ENCODE peak calls at places on chromosomes 11 and 22, in five cellular contexts. Q is spleen, Y is left ventricle myocardium inferior, P is body of pancreas, M is mammary epithelial cell. O is an unnamed sample.

GRCh38 chr11:1908579-1908978 is 10.9 kb upstream of the TNNT3 start:
- DNase-seq in Q (no peak), M (no peak), P (no peak), Y (no peak), O (peak; percentile 83)

GRCh38 chr11:126115253-126115540 is 52.5 kb upstream of the CDON start:
- DNase-seq in Y (peak; percentile 81), M (no peak), Q (no peak), P (peak; percentile 73), O (peak; percentile 30)

GRCh38 chr11:64130618-64131017 is 35.3 kb downstream of the MACROD1 start:
- DNase-seq in M (no peak), Q (no peak), P (peak; percentile 37), Y (no peak), O (no peak)

GRCh38 chr22:17116931-17117330 is 4.2 kb downstream of the TMEM121B start:
- DNase-seq in Y (no peak), Q (peak; percentile 33), M (no peak), P (no peak), O (no peak)

GRCh38 chr22:26671317-26672059 is 14.1 kb downstream of the MIAT start:
- DNase-seq in Q (peak; percentile 93), M (peak; percentile 78), Y (no peak), P (peak; percentile 37), O (no peak)

GRCh38 chr11:2309251-2310072 is 7.6 kb downstream of the TSPAN32 start:
- DNase-seq in Q (no peak), M (no peak), P (no peak), Y (no peak), O (no peak)

GRCh38 chr11:112016088-112016764 is 9.0 kb upstream of the DLAT start:
- DNase-seq in P (peak; percentile 46), Y (no peak), M (no peak), Q (no peak), O (peak; percentile 48)

GRCh38 chr22:24040946-24041345 is 29.8 kb downstream of the CABIN1 start:
- DNase-seq in P (no peak), M (no peak), Y (no peak), Q (no peak), O (no peak)

GRCh38 chr11:120756931-120757330 is 245.4 kb downstream of the GRIK4 start:
- DNase-seq in P (no peak), M (no peak), Y (no peak), Q (no peak), O (no peak)

GRCh38 chr11:859394-860131 is 16.9 kb downstream of the TSPAN4 start:
- DNase-seq in M (peak; percentile 67), Y (peak; percentile 81), Q (no peak), P (peak; percentile 86), O (peak; percentile 89)

GRCh38 chr11:46383404-46383758 is 1.9 kb downstream of the MDK start:
- DNase-seq in P (no peak), Q (peak; percentile 62), M (no peak), Y (no peak), O (no peak)

GRCh38 chr11:44964526-44965209 is 14.0 kb upstream of the TP53I11 start:
- DNase-seq in P (no peak), Y (no peak), M (no peak), Q (no peak), O (no peak)

GRCh38 chr11:134120143-134120850 is 51.4 kb downstream of the JAM3 start:
- DNase-seq in M (peak; percentile 85), P (peak; percentile 13), Q (no peak), Y (peak; percentile 53), O (peak; percentile 93)

GRCh38 chr22:29259253-29259899 is 8.4 kb downstream of the RHBDD3 start:
- DNase-seq in P (no peak), Y (no peak), M (no peak), Q (no peak), O (no peak)

GRCh38 chr11:65428578-65429068 is 6.0 kb downstream of the NEAT1 start:
- DNase-seq in Y (no peak), Q (peak; percentile 74), P (peak; percentile 70), M (no peak), O (no peak)

GRCh38 chr22:45329536-45329936 is 19.8 kb downstream of the FAM118A start:
- DNase-seq in Y (peak; percentile 82), P (peak; percentile 60), Q (no peak), M (no peak), O (no peak)

GRCh38 chr11:34356918-34357645 is 728 bp downstream of the ABTB2 start:
- DNase-seq in M (peak; percentile 71), Y (peak; percentile 56), Q (peak; percentile 93), P (peak; percentile 75), O (peak; percentile 67)

GRCh38 chr11:68215087-68215445 is 2.0 kb upstream of the KMT5B start:
- DNase-seq in M (no peak), P (no peak), Y (no peak), Q (no peak), O (no peak)

GRCh38 chr11:12274056-12274455 is 103.3 kb upstream of the PARVA start:
- DNase-seq in M (no peak), P (peak; percentile 81), Q (no peak), Y (no peak), O (no peak)

GRCh38 chr22:46105494-46106278 is 44.6 kb upstream of the PPARA start:
- DNase-seq in Y (peak; percentile 46), M (peak; percentile 96), P (peak; percentile 77), Q (no peak), O (peak; percentile 46)

GRCh38 chr11:44761546-44761961 is 34.8 kb downstream of the TSPAN18 start:
- DNase-seq in M (no peak), P (no peak), Y (no peak), Q (no peak), O (no peak)

GRCh38 chr11:65609236-65609635 is 4.8 kb downstream of the MAP3K11 start:
- DNase-seq in M (no peak), P (no peak), Q (no peak), Y (no peak), O (peak; percentile 37)

GRCh38 chr11:119795231-119795630 is 66.2 kb upstream of the NECTIN1 start:
- DNase-seq in P (no peak), Y (no peak), Q (peak; percentile 50), M (peak; percentile 46), O (peak; percentile 29)

GRCh38 chr11:80297808-80298460 is 857.1 kb upstream of the TENM4 start:
- DNase-seq in M (peak; percentile 67), P (no peak), Y (no peak), Q (no peak), O (peak; percentile 2)

GRCh38 chr11:1226226-1226961 is 3.5 kb downstream of the MUC5B start:
- DNase-seq in M (no peak), Y (peak; percentile 11), Q (peak; percentile 76), P (peak; percentile 5), O (no peak)

GRCh38 chr11:113923572-113923971 is 19.0 kb downstream of the HTR3B start:
- DNase-seq in Y (no peak), Q (no peak), M (no peak), P (no peak), O (no peak)

GRCh38 chr11:93407777-93408401 is 77.3 kb downstream of the DEUP1 start:
- DNase-seq in Q (no peak), M (peak; percentile 26), Y (no peak), P (no peak), O (peak; percentile 22)

GRCh38 chr11:110759972-110760381 is 47.7 kb upstream of the ARHGAP20 start:
- DNase-seq in M (no peak), Y (no peak), P (no peak), Q (no peak), O (peak; percentile 73)

GRCh38 chr11:6269994-6270393 is 10.4 kb downstream of the CCKBR start:
- DNase-seq in M (no peak), Y (no peak), P (no peak), Q (peak; percentile 79), O (no peak)

GRCh38 chr22:29700949-29701927 is 18.6 kb upstream of the CABP7 start:
- DNase-seq in Y (no peak), Q (no peak), P (peak; percentile 49), M (no peak), O (peak; percentile 25)

GRCh38 chr11:32968541-32968940 is 47.1 kb upstream of the DEPDC7 start:
- DNase-seq in P (no peak), Q (no peak), Y (no peak), M (no peak), O (no peak)
- H3K4me3 ChIP-seq in P (no peak overlapping the region), Q (no peak overlapping the region), Y (no peak overlapping the region), M (no peak overlapping the region), O (no peak overlapping the region)

GRCh38 chr22:32951081-32951806 is 106.9 kb downstream of the SYN3 start:
- DNase-seq in P (no peak), Y (no peak), M (no peak), Q (no peak), O (peak; percentile 44)
- TF ChIP-seq CTCF in P (no peak), Y (no peak), M (no peak), Q (no peak), O (peak; percentile 19)

GRCh38 chr11:130448416-130449068 is at the start of gene ADAMTS15:
- DNase-seq in Y (peak; percentile 91), M (peak; percentile 85), Q (no peak), P (peak; percentile 76), O (peak; percentile 90)
- H3K4me3 ChIP-seq in Y (peak within 1 kb of the TSS; percentile 91), M (peak within 1 kb of the TSS; percentile 53), Q (peak within 1 kb of the TSS; percentile 42), P (no peak within 1 kb of the TSS), O (peak within 1 kb of the TSS; percentile 70)

GRCh38 chr11:115984228-115984627 is 480.0 kb upstream of the CADM1 start:
- DNase-seq in P (no peak), Q (no peak), Y (no peak), M (no peak), O (no peak)

GRCh38 chr11:115993613-115994012 is 489.4 kb upstream of the CADM1 start:
- DNase-seq in Y (no peak), P (no peak), M (no peak), Q (no peak), O (no peak)

GRCh38 chr11:115985896-115986295 is 481.7 kb upstream of the CADM1 start:
- DNase-seq in P (no peak), Y (no peak), Q (no peak), M (peak; percentile 9), O (no peak)

DNA sequence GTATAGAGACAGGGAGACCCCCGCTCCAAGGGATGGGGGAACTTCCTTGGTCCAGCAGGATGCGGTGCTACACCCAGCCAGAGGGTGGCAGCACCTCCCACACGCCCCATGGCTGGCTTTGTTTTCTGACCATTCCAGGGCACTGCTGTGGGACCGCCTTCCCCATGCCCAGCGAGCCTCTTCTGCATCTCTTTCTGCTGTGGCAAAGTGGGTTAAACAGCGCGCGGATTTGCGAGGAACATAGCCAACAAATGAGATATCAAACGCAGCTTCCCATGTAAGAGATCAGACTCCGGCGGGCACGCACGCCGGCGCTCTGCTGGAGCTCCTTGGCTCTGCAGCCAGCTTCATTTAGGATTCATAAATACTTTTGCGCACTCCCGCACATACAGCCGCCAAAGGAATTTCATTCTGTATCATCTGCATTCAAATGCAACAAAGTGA is 485.8 kb upstream of the CADM1 start:
- DNase-seq in M (no peak), Y (no peak), Q (peak; percentile 74), P (peak; percentile 23), O (no peak)
- TF ChIP-seq CTCF in M (peak; percentile 54), Y (peak; percentile 82), Q (no peak), P (peak; percentile 36), O (peak; percentile 20)

GRCh38 chr22:50298937-50299656 is 8.3 kb downstream of the PLXNB2 start:
- DNase-seq in P (no peak), Q (no peak), M (no peak), Y (peak; percentile 51), O (no peak)
- H3K4me3 ChIP-seq in P (no peak overlapping the region), Q (peak overlapping the region; percentile 31), M (no peak overlapping the region), Y (peak overlapping the region; percentile 60), O (no peak overlapping the region)

GRCh38 chr11:108220721-108221346 is 1.6 kb downstream of the NPAT start:
- DNase-seq in Y (no peak), M (no peak), Q (no peak), P (no peak), O (peak; percentile 24)
- TF ChIP-seq CTCF in Y (no peak), M (no peak), Q (no peak), P (no peak), O (no peak)

GRCh38 chr11:124623861-124624525 is 1.3 kb downstream of the TBRG1 start:
- DNase-seq in Y (no peak), Q (no peak), P (no peak), M (no peak), O (no peak)
- H3K4me3 ChIP-seq in Y (peak overlapping the region; percentile 97), Q (peak overlapping the region; percentile 81), P (no peak overlapping the region), M (peak overlapping the region; percentile 97), O (peak overlapping the region; percentile 97)